ENCODE peak calls at places on chromosomes 1 and 21, in nine cellular contexts. W is body of pancreas; B is transverse colon; D is PC-3; S is sigmoid colon; O is bronchial epithelial cell; Z is CD8-positive, alpha-beta T cell; E is kidney; M is adrenal gland. A is an unnamed sample.

GRCh38 chr1:60988827-60989363 is 93.5 kb upstream of the NFIA start:
- DNase-seq in W (no peak), B (no peak), D (no peak), S (no peak), O (peak), Z (no peak), E (no peak), M (no peak), A (no peak)

GRCh38 chr1:210647406-210648333 is 319.0 kb downstream of the HHAT start:
- DNase-seq in W (no peak), B (no peak), D (no peak), S (no peak), O (no peak), Z (no peak), E (no peak), M (no peak), A (no peak)

GRCh38 chr1:229619002-229619401 is 6.9 kb downstream of the TAF5L start:
- DNase-seq in W (no peak), B (no peak), D (no peak), S (no peak), O (no peak), Z (no peak), E (no peak), M (no peak), A (no peak)

GRCh38 chr1:89640440-89640839 is 7.5 kb downstream of the LRRC8C start:
- DNase-seq in W (no peak), B (no peak), D (no peak), S (no peak), O (no peak), Z (no peak), E (no peak), M (no peak), A (no peak)

GRCh38 chr1:241998412-241998921 is 431 bp downstream of the MAP1LC3C start:
- DNase-seq in W (peak), B (peak), D (peak), S (peak), O (peak), Z (peak), E (peak), M (peak), A (no peak)

GRCh38 chr21:46114963-46115362 is 17.1 kb downstream of the COL6A2 start:
- DNase-seq in W (no peak), B (no peak), D (no peak), S (peak), O (no peak), Z (no peak), E (peak), M (peak), A (no peak)

GRCh38 chr21:42535602-42536171 is 22.0 kb downstream of the SLC37A1 start:
- DNase-seq in W (no peak), B (peak), D (no peak), S (peak), O (no peak), Z (no peak), E (peak), M (peak), A (peak)

GRCh38 chr1:58620926-58621325 is 43.9 kb upstream of the TACSTD2 start:
- DNase-seq in W (no peak), B (no peak), D (peak), S (no peak), O (peak), Z (no peak), E (no peak), M (no peak), A (peak)

GRCh38 chr1:186152227-186152944 is 222.7 kb downstream of the TPR start:
- DNase-seq in W (no peak), B (no peak), D (peak), S (no peak), O (peak), Z (no peak), E (no peak), M (no peak), A (no peak)

GRCh38 chr1:71792264-71792663 is 490.1 kb downstream of the NEGR1 start:
- DNase-seq in W (no peak), B (no peak), D (no peak), S (no peak), O (no peak), Z (no peak), E (no peak), M (no peak), A (no peak)

GRCh38 chr1:154716012-154716411 is 108.0 kb upstream of the ADAR start:
- DNase-seq in W (no peak), B (no peak), D (no peak), S (no peak), O (peak), Z (no peak), E (no peak), M (no peak), A (no peak)

GRCh38 chr1:203668401-203668800 is 41.8 kb downstream of the ATP2B4 start:
- DNase-seq in W (no peak), B (no peak), D (no peak), S (no peak), O (no peak), Z (no peak), E (no peak), M (no peak), A (no peak)

GRCh38 chr1:214670098-214670497 is 67.1 kb downstream of the CENPF start:
- DNase-seq in W (peak), B (no peak), D (no peak), S (peak), O (no peak), Z (no peak), E (peak), M (peak), A (no peak)

GRCh38 chr21:35753308-35753707 is 307.0 kb downstream of the SETD4 start:
- DNase-seq in W (no peak), B (no peak), D (no peak), S (no peak), O (no peak), Z (no peak), E (no peak), M (no peak), A (no peak)

DNA sequence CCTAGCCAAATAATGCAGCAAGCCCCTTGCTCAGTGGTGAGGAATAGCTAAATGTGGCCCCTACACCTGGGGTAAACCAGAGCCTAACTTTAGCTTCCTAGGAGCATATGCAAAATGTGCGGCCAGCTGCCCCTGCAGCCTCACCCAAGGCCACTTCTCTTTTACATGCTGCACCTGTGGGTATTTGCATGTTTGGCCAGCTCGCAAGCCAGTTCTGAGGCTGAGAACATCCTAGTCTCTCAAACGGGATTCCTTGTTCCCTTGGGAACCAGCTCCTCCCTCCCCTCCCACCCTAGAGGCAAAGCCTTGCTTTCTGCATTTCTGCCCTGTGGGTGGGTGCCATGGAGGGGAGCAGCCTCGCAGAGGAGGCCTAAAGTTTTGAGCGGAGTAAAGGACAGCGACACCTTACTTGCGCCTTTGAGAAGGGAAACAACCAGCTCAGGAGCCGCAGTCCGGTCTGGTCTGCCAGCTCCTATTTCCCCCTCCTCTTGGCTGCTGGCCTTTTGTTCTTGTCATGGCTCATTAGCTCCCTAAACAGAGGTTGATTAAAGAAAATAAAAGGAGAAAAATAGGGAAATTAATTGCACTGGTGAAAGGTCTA is 68.5 kb downstream of the TEX35 start:
- DNase-seq in W (no peak), B (peak), D (no peak), S (no peak), O (no peak), Z (no peak), E (no peak), M (no peak), A (no peak)
- TF ChIP-seq CTCF in W (no peak), B (no peak), D (no peak), S (no peak), O (no peak), Z (no peak), E (no peak), M (no peak), A (no peak)

GRCh38 chr1:179815642-179816041 is 62.0 kb downstream of the TOR1AIP2 start:
- DNase-seq in W (no peak), B (no peak), D (no peak), S (no peak), O (no peak), Z (no peak), E (peak), M (no peak), A (no peak)
- H3K4me3 ChIP-seq in W (no peak), B (peak), D (peak), S (peak), O (no peak), Z (peak), E (peak), M (no peak), A (no peak)

DNA sequence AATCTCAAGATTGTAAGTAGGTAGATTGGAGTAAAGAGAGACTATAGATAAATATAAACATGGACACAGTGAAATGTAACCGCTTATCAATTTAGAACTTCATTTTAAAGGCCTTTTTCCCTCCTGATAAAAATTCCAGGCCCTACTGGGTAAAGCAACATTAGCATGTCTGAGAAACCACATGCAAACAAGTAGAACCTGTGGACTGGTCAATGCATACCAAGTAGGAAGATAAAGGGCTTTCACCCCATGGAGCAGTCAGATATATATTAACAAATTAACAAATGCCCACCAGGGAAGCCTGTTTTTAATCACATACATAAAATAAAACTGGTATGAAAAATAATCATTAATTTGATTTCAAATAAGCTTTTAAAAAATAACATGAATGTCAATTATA is 8.1 kb downstream of the DPH5 start:
- DNase-seq in W (no peak), B (no peak), D (no peak), S (no peak), O (no peak), Z (no peak), E (no peak), M (no peak), A (no peak)
- TF ChIP-seq CTCF in W (no peak), B (no peak), D (no peak), S (no peak), O (no peak), Z (no peak), E (no peak), M (no peak), A (no peak)

GRCh38 chr21:41168391-41169257 is 664 bp downstream of the BACE2 start:
- DNase-seq in W (peak), B (peak), D (peak), S (peak), O (peak), Z (no peak), E (peak), M (peak), A (no peak)
- H3K4me3 ChIP-seq in W (peak), B (peak), D (peak), S (peak), O (peak), Z (no peak), E (peak), M (no peak), A (peak)

GRCh38 chr1:86527306-86527705 is 19.6 kb upstream of the CLCA4 start:
- DNase-seq in W (no peak), B (no peak), D (no peak), S (no peak), O (no peak), Z (no peak), E (no peak), M (no peak), A (no peak)

GRCh38 chr1:86530211-86530610 is 16.7 kb upstream of the CLCA4 start:
- DNase-seq in W (no peak), B (no peak), D (no peak), S (no peak), O (no peak), Z (no peak), E (no peak), M (no peak), A (no peak)
- TF ChIP-seq CTCF in W (no peak), B (no peak), D (no peak), S (no peak), O (no peak), Z (no peak), E (no peak), M (no peak), A (no peak)

GRCh38 chr1:109548321-109549267 is at the start of gene GNAI3:
- DNase-seq in W (peak), B (peak), D (peak), S (peak), O (peak), Z (peak), E (peak), M (peak), A (peak)

GRCh38 chr1:109547412-109548320 is 749 bp upstream of the GNAI3 start:
- DNase-seq in W (peak), B (peak), D (peak), S (peak), O (peak), Z (no peak), E (no peak), M (peak), A (no peak)

GRCh38 chr1:109543283-109543987 is 3.8 kb downstream of the GPR61 start:
- DNase-seq in W (no peak), B (no peak), D (no peak), S (no peak), O (no peak), Z (no peak), E (no peak), M (no peak), A (no peak)

GRCh38 chr1:109543988-109544735 is 4.3 kb upstream of the GNAI3 start:
- DNase-seq in W (no peak), B (no peak), D (no peak), S (no peak), O (no peak), Z (no peak), E (no peak), M (no peak), A (no peak)

GRCh38 chr1:109546311-109547109 is 1.9 kb upstream of the GNAI3 start:
- DNase-seq in W (peak), B (peak), D (peak), S (peak), O (peak), Z (peak), E (peak), M (peak), A (peak)
- H3K4me3 ChIP-seq in W (no peak), B (peak), D (peak), S (peak), O (peak), Z (peak), E (peak), M (no peak), A (peak)

GRCh38 chr1:234978397-234979291 is 150.0 kb downstream of the TOMM20 start:
- DNase-seq in W (peak), B (peak), D (peak), S (peak), O (peak), Z (no peak), E (no peak), M (peak), A (no peak)
- TF ChIP-seq CTCF in W (no peak), B (peak), D (no peak), S (no peak), O (peak), Z (no peak), E (peak), M (no peak), A (no peak)

GRCh38 chr1:223730471-223730870 is 18.1 kb downstream of the CAPN2 start:
- DNase-seq in W (no peak), B (no peak), D (peak), S (no peak), O (peak), Z (no peak), E (no peak), M (no peak), A (no peak)
- H3K4me3 ChIP-seq in W (no peak), B (no peak), D (peak), S (no peak), O (no peak), Z (no peak), E (peak), M (no peak), A (no peak)

GRCh38 chr1:169015464-169015863 is 91.0 kb upstream of the ATP1B1 start:
- DNase-seq in W (no peak), B (no peak), D (no peak), S (no peak), O (no peak), Z (no peak), E (no peak), M (no peak), A (no peak)

GRCh38 chr1:169009666-169010065 is 96.8 kb upstream of the ATP1B1 start:
- DNase-seq in W (no peak), B (no peak), D (no peak), S (no peak), O (no peak), Z (no peak), E (no peak), M (no peak), A (no peak)

GRCh38 chr1:169018751-169019150 is 87.7 kb upstream of the ATP1B1 start:
- DNase-seq in W (no peak), B (peak), D (no peak), S (no peak), O (no peak), Z (no peak), E (no peak), M (no peak), A (no peak)

GRCh38 chr1:169012416-169012815 is 94.1 kb upstream of the ATP1B1 start:
- DNase-seq in W (no peak), B (no peak), D (no peak), S (no peak), O (no peak), Z (no peak), E (no peak), M (no peak), A (no peak)

DNA sequence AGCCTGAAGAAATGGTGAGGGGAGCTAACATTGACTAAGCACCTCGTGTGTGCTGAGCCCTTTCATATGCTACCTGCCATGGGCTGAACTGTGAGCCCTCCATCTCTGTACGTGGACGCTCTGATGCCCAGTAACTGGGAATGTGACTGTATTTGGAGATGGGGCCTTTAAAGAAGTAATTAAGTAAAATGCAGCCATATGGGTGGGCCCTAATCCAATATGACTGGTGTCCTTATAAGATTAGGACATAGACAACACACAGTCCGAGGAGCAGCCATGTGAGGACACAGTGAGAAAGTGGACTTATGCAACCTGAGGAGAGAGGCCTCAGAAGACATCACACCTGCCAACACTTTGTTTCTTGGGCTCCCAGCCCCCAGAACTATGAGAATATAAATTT is 92.7 kb upstream of the ATP1B1 start:
- DNase-seq in W (no peak), B (no peak), D (no peak), S (no peak), O (no peak), Z (no peak), E (no peak), M (no peak), A (no peak)
- TF ChIP-seq CTCF in W (no peak), B (no peak), D (no peak), S (no peak), O (no peak), Z (no peak), E (no peak), M (no peak), A (no peak)

DNA sequence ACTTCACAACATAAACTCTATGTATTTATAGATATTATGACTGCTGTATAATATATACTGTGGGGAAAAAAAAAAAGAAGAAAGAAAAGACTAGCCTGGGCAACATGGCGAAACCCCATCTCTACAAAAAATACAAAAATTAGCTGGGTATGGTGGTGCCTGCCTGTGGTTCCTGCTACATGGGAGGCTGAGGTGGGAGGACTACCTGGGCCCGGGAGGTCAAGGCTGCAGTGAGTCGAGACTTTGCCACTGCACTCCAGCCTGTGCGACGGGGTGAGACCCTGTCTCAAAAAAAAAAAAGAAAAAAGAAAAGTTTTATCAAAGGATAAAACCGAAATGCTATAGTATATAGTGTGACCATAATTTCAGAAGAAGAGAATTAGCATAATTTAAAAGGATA is 2.7 kb downstream of the EXOC8 start:
- DNase-seq in W (no peak), B (no peak), D (no peak), S (no peak), O (no peak), Z (no peak), E (no peak), M (no peak), A (no peak)
- H3K4me3 ChIP-seq in W (no peak), B (peak), D (peak), S (peak), O (no peak), Z (no peak), E (peak), M (no peak), A (no peak)